ENCODE peak calls at places on chromosomes 16 and 17, in seven cellular contexts. J is lower leg skin, B is OCI-LY7, R is progenitor cell of endocrine pancreas, Q is GM20000, P is bronchial epithelial cell, H is Peyer's patch. W is an unnamed sample.

GRCh38 chr17:76716146-76716833 is 5.5 kb upstream of the MXRA7 start:
- DNase-seq in B (no peak), J (no peak), H (peak), Q (no peak), P (peak), R (no peak), W (no peak)

GRCh38 chr17:61411944-61412859 is 12.6 kb downstream of the TBX2 start:
- DNase-seq in P (peak), Q (peak), R (peak), H (peak), J (peak), B (peak), W (peak)

GRCh38 chr16:11907160-11907970 is 8.4 kb downstream of the GSPT1 start:
- DNase-seq in H (no peak), R (no peak), J (no peak), P (no peak), B (no peak), Q (no peak), W (no peak)

GRCh38 chr16:85412911-85413520 is 200.1 kb upstream of the GSE1 start:
- DNase-seq in R (no peak), P (no peak), B (no peak), J (peak), H (peak), Q (no peak), W (no peak)

GRCh38 chr17:78865682-78866390 is 25.2 kb upstream of the USP36 start:
- DNase-seq in R (peak), H (peak), B (peak), P (peak), J (peak), Q (peak), W (peak)

GRCh38 chr17:17661834-17662233 is 19.4 kb upstream of the RAI1 start:
- DNase-seq in B (no peak), J (no peak), Q (no peak), P (no peak), H (no peak), R (no peak), W (no peak)

GRCh38 chr17:75601057-75601987 is 13.7 kb downstream of the MYO15B start:
- DNase-seq in B (peak), Q (peak), P (peak), J (no peak), R (peak), H (peak), W (peak)

GRCh38 chr17:70137451-70138230 is 31.7 kb upstream of the KCNJ2 start:
- DNase-seq in R (no peak), Q (peak), J (peak), P (peak), H (peak), B (peak), W (peak)

GRCh38 chr17:17685775-17686291 is 4.6 kb downstream of the RAI1 start:
- DNase-seq in P (peak), R (no peak), B (no peak), Q (no peak), J (no peak), H (peak), W (no peak)

GRCh38 chr16:700684-701584 is 4.7 kb downstream of the FBXL16 start:
- DNase-seq in H (no peak), B (no peak), J (no peak), P (no peak), Q (peak), R (peak), W (peak)

GRCh38 chr16:78930561-78930960 is 670.0 kb downstream of the MAF start:
- DNase-seq in H (no peak), B (no peak), R (no peak), J (peak), P (no peak), Q (no peak), W (no peak)

GRCh38 chr17:59427425-59427921 is 96.0 kb downstream of the YPEL2 start:
- DNase-seq in B (no peak), J (no peak), R (no peak), H (no peak), P (peak), Q (no peak), W (peak)

GRCh38 chr17:57956311-57957119 is 1.3 kb upstream of the CUEDC1 start:
- DNase-seq in Q (peak), H (peak), R (no peak), P (no peak), J (no peak), B (peak), W (peak)

GRCh38 chr16:87074635-87075318 is 242.4 kb downstream of the C16orf95 start:
- DNase-seq in H (peak), Q (peak), R (no peak), J (peak), B (peak), P (no peak), W (peak)

GRCh38 chr17:77893144-77894044 is 65.1 kb upstream of the TNRC6C start:
- DNase-seq in J (no peak), B (peak), Q (no peak), H (peak), P (no peak), R (no peak), W (no peak)

GRCh38 chr17:78723001-78723796 is 58.9 kb downstream of the CYTH1 start:
- DNase-seq in Q (no peak), B (no peak), R (no peak), P (no peak), H (no peak), J (peak), W (no peak)

GRCh38 chr16:75252946-75253911 is 1.8 kb upstream of the BCAR1 start:
- DNase-seq in P (no peak), Q (no peak), J (no peak), B (no peak), R (no peak), H (no peak), W (no peak)

GRCh38 chr16:27690604-27691003 is 140.7 kb downstream of the KATNIP start:
- DNase-seq in J (peak), P (no peak), Q (peak), H (peak), B (peak), R (no peak), W (peak)
- TF ChIP-seq CTCF in J (no peak), P (peak), Q (peak), H (peak), B (peak), R (peak), W (peak)

GRCh38 chr16:83205896-83206295 is 579.1 kb downstream of the CDH13 start:
- DNase-seq in P (no peak), B (no peak), R (no peak), Q (no peak), J (no peak), H (no peak), W (no peak)

GRCh38 chr16:83199012-83199411 is 572.2 kb downstream of the CDH13 start:
- DNase-seq in Q (no peak), B (no peak), J (no peak), P (no peak), R (no peak), H (no peak), W (no peak)

GRCh38 chr16:83200005-83200779 is 573.4 kb downstream of the CDH13 start:
- DNase-seq in B (peak), P (peak), J (no peak), Q (no peak), R (no peak), H (no peak), W (no peak)
- TF ChIP-seq CTCF in B (no peak), P (peak), J (no peak), Q (no peak), R (peak), H (no peak), W (no peak)

GRCh38 chr16:58755989-58756649 is 22.0 kb upstream of the GOT2 start:
- DNase-seq in P (peak), R (peak), Q (peak), B (peak), H (peak), J (peak), W (peak)
- TF ChIP-seq CTCF in P (peak), R (peak), Q (peak), B (peak), H (peak), J (no peak), W (peak)

DNA sequence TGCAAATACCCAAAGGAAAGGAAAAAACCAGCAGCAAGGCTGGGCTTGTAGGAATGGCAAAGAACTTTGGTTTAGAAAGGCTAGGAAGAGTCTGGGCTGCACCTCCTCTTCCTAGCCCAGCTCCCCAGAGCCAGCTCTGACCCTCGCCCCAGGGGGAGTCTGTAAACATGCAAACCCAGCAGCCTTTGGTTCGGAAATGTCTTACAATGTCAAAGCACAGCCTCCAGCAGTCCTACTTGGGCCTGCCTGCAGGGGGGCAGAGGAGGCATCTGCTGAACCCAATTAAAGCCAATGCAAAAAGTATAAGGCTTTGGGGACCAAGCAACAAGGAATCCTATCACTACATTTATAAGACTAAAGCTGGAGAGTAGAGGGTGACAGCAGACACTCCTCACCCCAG is 5.0 kb upstream of the FTSJ3 start:
- DNase-seq in J (no peak), H (no peak), R (no peak), Q (no peak), P (no peak), B (no peak), W (no peak)
- TF ChIP-seq CTCF in J (no peak), H (no peak), R (no peak), Q (no peak), P (no peak), B (peak), W (no peak)

DNA sequence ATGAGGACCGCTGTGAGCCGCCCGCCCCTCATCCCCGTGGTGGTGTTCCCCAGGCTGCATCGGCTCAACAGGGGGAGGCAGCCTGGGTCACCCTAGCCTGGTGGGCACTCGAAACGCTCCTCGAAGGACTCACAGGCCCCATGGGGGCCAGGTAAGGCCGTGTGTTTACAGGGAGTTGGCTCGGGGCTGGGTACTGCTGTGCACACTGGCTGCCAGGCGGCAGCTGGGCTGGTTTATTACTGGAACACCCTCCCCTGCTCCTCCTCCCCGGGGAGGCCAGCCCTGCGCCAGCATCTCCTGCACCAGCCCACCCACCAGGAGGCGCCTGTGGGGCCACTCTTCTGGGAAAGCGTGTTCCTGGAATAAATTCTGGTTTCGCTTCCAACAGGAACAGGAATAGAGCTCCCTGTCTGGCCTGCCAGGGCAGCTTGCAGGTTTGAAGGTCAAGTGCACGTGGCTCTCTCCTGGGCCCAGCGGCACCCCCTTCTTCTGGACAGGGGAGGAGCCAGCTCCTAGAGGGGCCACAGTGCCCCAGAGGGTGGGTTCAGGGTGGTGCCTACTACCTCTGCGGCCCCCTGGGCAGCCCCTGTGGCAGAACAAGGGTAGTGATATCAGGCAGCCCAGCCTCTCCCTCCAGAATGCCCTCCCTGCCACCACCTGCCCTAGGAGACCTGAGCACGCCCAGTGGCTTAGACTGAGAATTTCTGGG is 11.3 kb downstream of the MCRIP1 start:
- DNase-seq in Q (no peak), H (peak), R (no peak), B (no peak), P (peak), J (peak), W (no peak)
- TF ChIP-seq CTCF in Q (no peak), H (peak), R (peak), B (peak), P (peak), J (no peak), W (no peak)

DNA sequence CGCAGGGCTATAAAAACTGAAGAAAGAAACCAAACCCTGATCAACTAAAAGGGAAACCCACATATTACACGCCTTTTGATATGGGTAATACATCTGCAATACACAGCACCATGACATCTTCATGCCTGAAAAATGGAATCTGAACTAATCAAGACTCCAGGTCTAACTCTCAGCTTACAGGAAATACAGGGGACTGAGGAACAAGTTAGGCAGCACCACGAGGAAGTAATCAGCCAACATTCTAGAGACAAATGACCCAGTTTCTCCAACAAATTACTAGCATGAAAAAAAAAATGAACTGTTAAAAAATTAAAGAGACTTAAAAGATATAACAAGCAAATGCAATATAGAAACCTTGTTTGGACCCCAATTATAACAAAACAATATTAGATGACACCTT is 9.1 kb downstream of the SLC39A11 start:
- DNase-seq in Q (no peak), J (no peak), P (no peak), R (no peak), B (no peak), H (no peak), W (no peak)
- TF ChIP-seq CTCF in Q (no peak), J (no peak), P (no peak), R (no peak), B (no peak), H (no peak), W (no peak)

W was measured in GM10248.